ENCODE peak calls at places on chromosomes 5 and 9, in five cellular contexts. V is AG10803, K is iris pigment epithelial cell, H is HuH-7, T is SHP77. N is an unnamed sample.

GRCh38 chr9:3578786-3579185 is 53.0 kb upstream of the RFX3 start:
- DNase-seq in V (peak), K (peak), H (no peak), T (no peak), N (no peak)

GRCh38 chr9:129069128-129069824 is 11.6 kb upstream of the DOLPP1 start:
- DNase-seq in V (no peak), K (no peak), H (no peak), T (no peak), N (peak)

GRCh38 chr9:89519393-89519805 is 21.5 kb upstream of the SEMA4D start:
- DNase-seq in V (peak), K (peak), H (no peak), T (no peak), N (no peak)

GRCh38 chr5:140694276-140694675 is 3.0 kb downstream of the HARS2 start:
- DNase-seq in V (no peak), K (peak), H (no peak), T (no peak), N (no peak)

GRCh38 chr9:108444400-108445358 is 411.1 kb downstream of the ACTL7B start:
- DNase-seq in V (peak), K (peak), H (no peak), T (peak), N (no peak)

GRCh38 chr9:110748251-110748893 is 79.8 kb downstream of the MUSK start:
- DNase-seq in V (no peak), K (no peak), H (no peak), T (no peak), N (no peak)

GRCh38 chr5:98735806-98736507 is 37.5 kb upstream of the RGMB start:
- DNase-seq in V (peak), K (peak), H (no peak), T (no peak), N (no peak)

GRCh38 chr5:1998348-1998669 is 115.6 kb upstream of the IRX4 start:
- DNase-seq in V (no peak), K (no peak), H (no peak), T (no peak), N (no peak)

GRCh38 chr5:178236685-178237084 is 4.1 kb upstream of the PHYKPL start:
- DNase-seq in V (peak), K (no peak), H (no peak), T (no peak), N (no peak)

GRCh38 chr5:11760940-11761603 is 143.2 kb downstream of the CTNND2 start:
- DNase-seq in V (no peak), K (no peak), H (no peak), T (no peak), N (no peak)

GRCh38 chr5:123429993-123430392 is 6.8 kb upstream of the CEP120 start:
- DNase-seq in V (peak), K (peak), H (no peak), T (no peak), N (peak)

GRCh38 chr5:37696190-37697021 is 143.4 kb downstream of the GDNF start:
- DNase-seq in V (peak), K (peak), H (peak), T (no peak), N (no peak)

GRCh38 chr5:371811-372555 is 50.5 kb downstream of the AHRR start:
- DNase-seq in V (peak), K (no peak), H (no peak), T (no peak), N (no peak)

GRCh38 chr5:110542949-110543348 is 183.5 kb downstream of the TMEM232 start:
- DNase-seq in V (no peak), K (no peak), H (no peak), T (no peak), N (no peak)

GRCh38 chr9:120531683-120532300 is 48.2 kb downstream of the CDK5RAP2 start:
- DNase-seq in V (peak), K (peak), H (peak), T (peak), N (peak)

GRCh38 chr5:125050926-125051325 is 304.5 kb upstream of the ZNF608 start:
- DNase-seq in V (no peak), K (no peak), H (no peak), T (no peak), N (no peak)

GRCh38 chr9:113620377-113621161 is 157.0 kb downstream of the RGS3 start:
- DNase-seq in V (peak), K (peak), H (peak), T (no peak), N (no peak)

GRCh38 chr9:93218671-93219420 is 34.9 kb downstream of the WNK2 start:
- DNase-seq in V (no peak), K (no peak), H (no peak), T (no peak), N (no peak)

GRCh38 chr9:70963554-70963953 is 157.9 kb downstream of the TRPM3 start:
- DNase-seq in V (no peak), K (no peak), H (no peak), T (no peak), N (no peak)

GRCh38 chr9:101421653-101422065 is 13.9 kb downstream of the ALDOB start:
- DNase-seq in V (no peak), K (peak), H (peak), T (no peak), N (no peak)

GRCh38 chr9:127112056-127112455 is 10.4 kb downstream of the ANGPTL2 start:
- DNase-seq in V (no peak), K (no peak), H (no peak), T (no peak), N (no peak)

GRCh38 chr5:71658916-71659661 is 60.0 kb upstream of the CARTPT start:
- DNase-seq in V (peak), K (peak), H (peak), T (no peak), N (no peak)

GRCh38 chr9:34459356-34459755 is 751 bp downstream of the DNAI1 start:
- DNase-seq in V (no peak), K (no peak), H (no peak), T (no peak), N (no peak)

GRCh38 chr9:87606921-87607521 is 109.4 kb downstream of the DAPK1 start:
- DNase-seq in V (peak), K (peak), H (no peak), T (no peak), N (no peak)

GRCh38 chr9:96464426-96464825 is 14.5 kb downstream of the HABP4 start:
- DNase-seq in V (no peak), K (no peak), H (no peak), T (no peak), N (no peak)

GRCh38 chr5:160438316-160439204 is 16.9 kb downstream of the PTTG1 start:
- DNase-seq in V (peak), K (peak), H (peak), T (peak), N (peak)